ENCODE peak calls at places on chromosomes 3 and 15, in nine cellular contexts. O is GM23338, P is psoas muscle, K is AG10803, W is HepG2, A is fibroblast of pulmonary artery, E is AG04450, G is fibroblast of villous mesenchyme, Q is PC-3. Z is an unnamed sample.

GRCh38 chr3:49017646-49017977 is 768 bp downstream of the DALRD3 start:
- DNase-seq in O (peak), P (no peak), K (no peak), W (no peak), A (no peak), E (no peak), G (no peak), Q (peak), Z (no peak)

GRCh38 chr3:115823083-115823482 is 199.8 kb downstream of the GAP43 start:
- DNase-seq in O (no peak), P (no peak), K (no peak), W (peak), A (no peak), E (no peak), G (no peak), Q (peak), Z (no peak)

GRCh38 chr3:185549651-185550111 is 2.7 kb downstream of the LIPH start:
- DNase-seq in O (no peak), P (no peak), K (peak), W (peak), A (peak), E (no peak), G (peak), Q (peak), Z (no peak)

GRCh38 chr3:13141991-13142412 is 68.8 kb upstream of the IQSEC1 start:
- DNase-seq in O (peak), P (no peak), K (peak), W (no peak), A (peak), E (no peak), G (peak), Q (peak), Z (no peak)

GRCh38 chr3:99648496-99648895 is 10.1 kb downstream of the COL8A1 start:
- DNase-seq in O (no peak), P (no peak), K (no peak), W (no peak), A (no peak), E (no peak), G (no peak), Q (peak), Z (no peak)

GRCh38 chr3:30847589-30847988 is 46.9 kb downstream of the GADL1 start:
- DNase-seq in O (no peak), P (no peak), K (peak), W (no peak), A (no peak), E (no peak), G (no peak), Q (no peak), Z (no peak)

GRCh38 chr15:52037889-52038505 is 19.0 kb downstream of the MAPK6 start:
- DNase-seq in O (no peak), P (no peak), K (no peak), W (no peak), A (no peak), E (no peak), G (no peak), Q (no peak), Z (no peak)

GRCh38 chr15:51776952-51777574 is 25.7 kb downstream of the TMOD2 start:
- DNase-seq in O (peak), P (no peak), K (peak), W (peak), A (peak), E (peak), G (peak), Q (peak), Z (peak)

GRCh38 chr15:79028411-79028964 is 62.1 kb downstream of the RASGRF1 start:
- DNase-seq in O (peak), P (no peak), K (peak), W (peak), A (peak), E (no peak), G (peak), Q (peak), Z (no peak)

GRCh38 chr3:196274585-196274984 is 12.9 kb downstream of the PCYT1A start:
- DNase-seq in O (no peak), P (no peak), K (no peak), W (no peak), A (no peak), E (no peak), G (peak), Q (peak), Z (no peak)

GRCh38 chr3:153967260-153967659 is 153.9 kb upstream of the ARHGEF26 start:
- DNase-seq in O (no peak), P (no peak), K (peak), W (no peak), A (no peak), E (no peak), G (no peak), Q (peak), Z (no peak)

GRCh38 chr15:101570238-101570637 is 80.7 kb upstream of the PCSK6 start:
- DNase-seq in O (no peak), P (no peak), K (no peak), W (no peak), A (no peak), E (no peak), G (no peak), Q (peak), Z (peak)
- H3K4me3 ChIP-seq in O (no peak), P (no peak), K (no peak), W (no peak), A (no peak), E (no peak), G (no peak), Q (no peak), Z (no peak)

GRCh38 chr3:19348929-19349564 is 200.7 kb downstream of the KCNH8 start:
- DNase-seq in O (peak), P (no peak), K (peak), W (peak), A (peak), E (no peak), G (peak), Q (peak), Z (peak)
- TF ChIP-seq CTCF in O (peak), P (peak), K (peak), W (peak), A (peak), E (peak), G (peak), Q (peak), Z (peak)

GRCh38 chr15:38453971-38454686 is at the start of gene FAM98B:
- DNase-seq in O (peak), P (peak), K (peak), W (peak), A (peak), E (peak), G (peak), Q (peak), Z (peak)

GRCh38 chr15:38459480-38459879 is 5.6 kb downstream of the FAM98B start:
- DNase-seq in O (no peak), P (no peak), K (no peak), W (no peak), A (no peak), E (no peak), G (no peak), Q (no peak), Z (no peak)

GRCh38 chr15:38458646-38459045 is 4.7 kb downstream of the FAM98B start:
- DNase-seq in O (no peak), P (no peak), K (no peak), W (no peak), A (no peak), E (no peak), G (no peak), Q (no peak), Z (no peak)

GRCh38 chr15:38455096-38455495 is 1.2 kb downstream of the FAM98B start:
- DNase-seq in O (no peak), P (no peak), K (no peak), W (no peak), A (peak), E (no peak), G (peak), Q (peak), Z (peak)

DNA sequence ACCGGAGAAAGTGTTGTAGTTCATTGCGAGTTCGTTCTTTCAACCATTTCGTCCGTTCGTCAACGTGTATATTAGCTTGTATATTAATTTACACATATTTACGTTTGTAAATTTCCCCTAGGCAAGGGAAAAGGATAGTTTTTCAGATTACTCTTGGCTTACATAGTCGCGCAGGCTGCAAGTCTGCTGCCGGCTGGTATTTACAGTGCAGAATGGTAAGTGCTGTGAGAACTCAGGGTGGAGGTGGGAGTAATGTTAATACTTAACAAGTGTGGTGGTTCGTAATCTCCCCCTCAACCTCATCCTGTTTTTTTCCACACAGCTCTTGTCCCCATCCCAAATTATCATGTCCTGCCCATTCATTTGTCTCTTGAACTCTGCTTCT is 752 bp downstream of the FAM98B start:
- DNase-seq in O (no peak), P (no peak), K (no peak), W (peak), A (no peak), E (no peak), G (no peak), Q (no peak), Z (no peak)
- H3K4me3 ChIP-seq in O (peak), P (peak), K (peak), W (peak), A (peak), E (peak), G (peak), Q (peak), Z (peak)

GRCh38 chr3:123431658-123432323 is 17.1 kb downstream of the ADCY5 start:
- DNase-seq in O (no peak), P (no peak), K (no peak), W (no peak), A (no peak), E (no peak), G (peak), Q (no peak), Z (no peak)

GRCh38 chr3:123432832-123433523 is 15.9 kb downstream of the ADCY5 start:
- DNase-seq in O (no peak), P (no peak), K (no peak), W (peak), A (no peak), E (no peak), G (no peak), Q (no peak), Z (no peak)

GRCh38 chr3:123429362-123430125 is 19.3 kb downstream of the ADCY5 start:
- DNase-seq in O (no peak), P (no peak), K (no peak), W (no peak), A (no peak), E (no peak), G (no peak), Q (no peak), Z (no peak)

GRCh38 chr3:123431007-123431657 is 17.8 kb downstream of the ADCY5 start:
- DNase-seq in O (no peak), P (no peak), K (no peak), W (no peak), A (no peak), E (no peak), G (no peak), Q (no peak), Z (no peak)

GRCh38 chr3:123430266-123430665 is 18.6 kb downstream of the ADCY5 start:
- DNase-seq in O (no peak), P (no peak), K (no peak), W (no peak), A (no peak), E (no peak), G (no peak), Q (no peak), Z (no peak)
- TF ChIP-seq CTCF in O (no peak), P (no peak), K (no peak), W (no peak), A (no peak), E (no peak), G (no peak), Q (no peak), Z (no peak)

GRCh38 chr3:157157836-157158235 is 2.1 kb downstream of the CCNL1 start:
- DNase-seq in O (no peak), P (no peak), K (no peak), W (no peak), A (no peak), E (no peak), G (no peak), Q (no peak), Z (no peak)
- H3K4me3 ChIP-seq in O (peak), P (peak), K (peak), W (peak), A (peak), E (peak), G (peak), Q (peak), Z (peak)

DNA sequence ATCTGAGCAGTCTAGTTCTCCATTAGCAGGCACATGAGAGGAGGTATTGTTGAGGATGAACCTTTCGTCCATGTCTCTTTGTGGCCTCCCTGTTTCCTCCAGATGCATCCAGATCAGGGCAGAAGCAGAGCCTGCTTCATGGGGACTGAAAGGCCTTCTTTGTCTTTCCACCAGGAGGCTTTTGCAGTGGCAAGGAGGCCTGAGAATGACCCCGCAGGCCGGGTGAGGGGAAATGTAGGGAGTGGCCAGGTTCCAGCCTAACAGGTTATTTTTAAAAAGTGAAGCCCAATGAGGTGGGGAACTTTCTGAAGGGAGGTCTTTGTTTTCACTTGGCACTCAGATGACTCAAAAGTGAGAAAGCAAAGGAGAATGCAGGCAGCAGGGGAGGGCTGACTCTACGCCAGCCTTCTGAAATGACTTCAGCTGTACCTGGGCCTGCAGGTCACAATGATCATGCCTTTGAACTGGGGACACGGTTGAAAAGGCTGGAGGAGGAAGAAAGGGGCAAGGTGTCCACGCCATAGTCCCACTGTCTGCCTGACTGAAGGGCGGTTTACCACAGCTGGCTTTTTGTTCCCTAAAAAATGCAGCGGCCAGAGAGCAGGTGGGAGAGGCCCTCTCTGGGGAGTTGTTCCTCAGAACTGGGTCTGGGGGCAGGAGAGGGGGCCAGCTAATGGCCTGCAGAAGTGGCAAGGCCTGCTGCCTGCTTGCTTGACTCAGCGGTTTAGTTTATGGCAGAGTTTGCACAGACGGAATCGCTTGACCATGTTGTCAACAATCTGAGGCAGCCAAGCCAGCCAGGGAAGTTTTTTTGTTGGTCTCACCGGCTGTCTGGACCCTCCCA is 28.7 kb downstream of the CMTM7 start:
- DNase-seq in O (peak), P (no peak), K (no peak), W (peak), A (peak), E (no peak), G (no peak), Q (peak), Z (no peak)
- TF ChIP-seq CTCF in O (peak), P (no peak), K (peak), W (peak), A (peak), E (peak), G (peak), Q (peak), Z (no peak)

GRCh38 chr3:112640864-112641751 is at the start of gene CCDC80:
- DNase-seq in O (peak), P (no peak), K (peak), W (no peak), A (peak), E (peak), G (peak), Q (peak), Z (peak)
- H3K4me3 ChIP-seq in O (no peak), P (peak), K (peak), W (no peak), A (peak), E (peak), G (peak), Q (peak), Z (peak)